ENCODE peak calls at places on chromosomes 16 and 17, in five cellular contexts. Z is stimulated activated CD8-positive, alpha-beta memory T cell treated with anti-CD3 and anti-CD28 coated beads, Interleukin-7, amount 100 ng/mL, for 1 hour; N is CD8-positive, alpha-beta memory T cell; E is effector memory CD4-positive, alpha-beta T cell; Q is activated CD8-positive, alpha-beta memory T cell treated with anti-CD3 and anti-CD28 coated beads, Interleukin-2, amount 50 U/mL, for 48 hours. J is an unnamed sample.

GRCh38 chr16:50453446-50453845 is 84.7 kb upstream of the BRD7 start:
- DNase-seq in Z (no peak), N (no peak), E (no peak), Q (no peak), J (no peak)

GRCh38 chr17:19705201-19705600 is 11.2 kb downstream of the SLC47A2 start:
- DNase-seq in Z (no peak), N (no peak), E (no peak), Q (no peak), J (no peak)

GRCh38 chr17:42669705-42670198 is 7.0 kb downstream of the PLEKHH3 start:
- DNase-seq in Z (no peak), N (no peak), E (no peak), Q (no peak), J (no peak)

GRCh38 chr16:46887524-46887854 is 3.3 kb downstream of the GPT2 start:
- DNase-seq in Z (no peak), N (no peak), E (no peak), Q (no peak), J (no peak)

GRCh38 chr17:17391575-17392370 is 85.0 kb upstream of the MED9 start:
- DNase-seq in Z (peak; percentile 27), N (peak; percentile 72), E (peak; percentile 47), Q (peak; percentile 74), J (peak; percentile 68)

GRCh38 chr17:18993876-18994275 is 10.7 kb downstream of the FAM83G start:
- DNase-seq in Z (no peak), N (no peak), E (no peak), Q (no peak), J (no peak)

GRCh38 chr17:36983618-36984017 is 34.9 kb downstream of the AATF start:
- DNase-seq in Z (no peak), N (no peak), E (no peak), Q (no peak), J (no peak)

GRCh38 chr17:41917957-41918391 is 777 bp downstream of the ACLY start:
- DNase-seq in Z (peak; percentile 15), N (peak; percentile 44), E (no peak), Q (peak; percentile 79), J (peak; percentile 63)

GRCh38 chr16:349211-349610 is 3.3 kb downstream of the AXIN1 start:
- DNase-seq in Z (no peak), N (no peak), E (no peak), Q (no peak), J (no peak)

GRCh38 chr16:55955439-55955838 is 80.3 kb upstream of the CES5A start:
- DNase-seq in Z (no peak), N (no peak), E (no peak), Q (no peak), J (no peak)

GRCh38 chr17:46770818-46771600 is 47.5 kb downstream of the WNT3 start:
- DNase-seq in Z (no peak), N (no peak), E (no peak), Q (peak; percentile 73), J (peak; percentile 54)

GRCh38 chr17:15738066-15738465 is 6.0 kb downstream of the TBC1D26 start:
- DNase-seq in Z (no peak), N (no peak), E (no peak), Q (no peak), J (no peak)

GRCh38 chr16:56871172-56871593 is 6.2 kb downstream of the SLC12A3 start:
- DNase-seq in Z (no peak), N (no peak), E (no peak), Q (no peak), J (no peak)

J was measured in activated naive CD8-positive, alpha-beta T cell treated with anti-CD3 and anti-CD28 coated beads, Interleukin-2, amount 10 ng/mL, durations not matched to agents 7 days and 5 days.